ENCODE peak calls at places on chromosomes 2 and 18, in eight cellular contexts. V, Z, A, O, S, D, C and H are unnamed samples.

GRCh38 chr18:76621184-76621583 is 126.1 kb upstream of the ZNF516 start:
- DNase-seq in V (no peak), Z (no peak), A (no peak), O (peak), S (no peak), D (no peak), C (peak), H (no peak)

GRCh38 chr2:88159955-88160415 is 10.2 kb upstream of the THNSL2 start:
- DNase-seq in V (peak), Z (peak), A (peak), O (peak), S (peak), D (peak), C (peak), H (no peak)

GRCh38 chr2:9538000-9538507 is 17.6 kb downstream of the ADAM17 start:
- DNase-seq in V (no peak), Z (peak), A (no peak), O (no peak), S (no peak), D (no peak), C (no peak), H (no peak)

GRCh38 chr18:61019902-61020301 is 313.3 kb upstream of the CDH20 start:
- DNase-seq in V (no peak), Z (no peak), A (no peak), O (no peak), S (no peak), D (no peak), C (no peak), H (no peak)

GRCh38 chr2:19800796-19801195 is 101.0 kb downstream of the TTC32 start:
- DNase-seq in V (no peak), Z (no peak), A (no peak), O (no peak), S (no peak), D (no peak), C (no peak), H (no peak)

GRCh38 chr2:237864030-237864931 is 4.9 kb downstream of the RAMP1 start:
- DNase-seq in V (no peak), Z (no peak), A (no peak), O (no peak), S (no peak), D (no peak), C (no peak), H (no peak)

GRCh38 chr18:48957136-48957535 is 6.4 kb upstream of the SMAD7 start:
- DNase-seq in V (no peak), Z (no peak), A (no peak), O (no peak), S (peak), D (no peak), C (no peak), H (no peak)

GRCh38 chr2:95264626-95265025 is 9.6 kb upstream of the PROM2 start:
- DNase-seq in V (no peak), Z (no peak), A (peak), O (no peak), S (no peak), D (no peak), C (peak), H (no peak)

GRCh38 chr2:86556508-86556907 is 6.7 kb downstream of the CHMP3 start:
- DNase-seq in V (no peak), Z (no peak), A (no peak), O (no peak), S (no peak), D (no peak), C (no peak), H (peak)

GRCh38 chr2:96549466-96549785 is 12.9 kb downstream of the ARID5A start:
- DNase-seq in V (no peak), Z (no peak), A (no peak), O (no peak), S (no peak), D (no peak), C (no peak), H (no peak)